ENCODE peak calls at places on chromosome X, in nine cellular contexts. R is left lung; Z is CD8-positive, alpha-beta T cell; W is heart left ventricle; N is mucosa of descending colon; T is activated B cell treated with CpG ODN at 0.5 μM for 24 hours; E is AG09309; G is cardiac muscle cell; A is GM10248. H is an unnamed sample.

GRCh38 chrX:57104406-57104805 is 16.9 kb downstream of the SPIN2B start:
- DNase-seq in A (no peak), N (no peak), E (no peak), G (no peak), Z (no peak), R (no peak), T (no peak), W (no peak), H (no peak)

GRCh38 chrX:17592117-17592516 is 145.2 kb upstream of the SCML1 start:
- DNase-seq in W (no peak), N (no peak), R (no peak), G (peak; percentile 27), T (no peak), E (no peak), A (no peak), Z (no peak), H (no peak)

GRCh38 chrX:21734175-21734574 is 23.7 kb downstream of the SMPX start:
- DNase-seq in Z (no peak), G (no peak), N (no peak), R (no peak), E (no peak), W (no peak), T (no peak), A (no peak), H (no peak)

GRCh38 chrX:31268359-31268758 is 196.5 kb upstream of the FTHL17 start:
- DNase-seq in Z (no peak), T (no peak), W (no peak), G (peak; percentile 40), A (no peak), R (no peak), E (no peak), N (no peak), H (no peak)

GRCh38 chrX:106728337-106728736 is 1.8 kb downstream of the RNF128 start:
- DNase-seq in N (no peak), W (no peak), A (no peak), E (no peak), T (no peak), R (no peak), Z (no peak), G (no peak), H (no peak)

GRCh38 chrX:68146054-68146453 is 287.2 kb downstream of the OPHN1 start:
- DNase-seq in T (no peak), W (no peak), E (peak; percentile 27), A (no peak), Z (no peak), G (peak; percentile 67), R (no peak), N (no peak), H (no peak)

GRCh38 chrX:13966071-13966850 is 63.4 kb downstream of the GEMIN8 start:
- DNase-seq in W (no peak), N (no peak), E (no peak), Z (no peak), G (peak; percentile 50), R (no peak), T (no peak), A (no peak), H (no peak)

GRCh38 chrX:41912922-41913321 is 10.4 kb downstream of the CASK start:
- DNase-seq in R (no peak), G (no peak), A (no peak), T (no peak), W (no peak), N (no peak), Z (no peak), E (no peak), H (no peak)

GRCh38 chrX:17242470-17242869 is 132.5 kb upstream of the NHS start:
- DNase-seq in T (no peak), G (peak; percentile 57), W (no peak), N (no peak), Z (peak; percentile 18), A (peak; percentile 33), R (no peak), E (peak; percentile 10), H (no peak)

GRCh38 chrX:120380699-120381098 is 18.8 kb downstream of the ATP1B4 start:
- DNase-seq in T (no peak), E (no peak), Z (peak; percentile 11), W (no peak), R (no peak), G (no peak), A (peak; percentile 9), N (no peak), H (peak; percentile 26)

GRCh38 chrX:51891821-51892551 is 1.4 kb upstream of the MAGED1 start:
- DNase-seq in W (peak; percentile 59), T (no peak), E (peak; percentile 81), G (peak; percentile 72), Z (no peak), N (no peak), A (no peak), R (no peak), H (peak; percentile 0)

GRCh38 chrX:150692837-150693781 is at the start of gene MTMR1:
- DNase-seq in E (no peak), R (peak; percentile 35), A (peak; percentile 67), T (peak; percentile 62), Z (peak; percentile 48), W (peak; percentile 42), N (peak; percentile 61), G (no peak), H (no peak)

GRCh38 chrX:129478516-129478915 is 44.8 kb downstream of the SMARCA1 start:
- DNase-seq in N (no peak), T (no peak), W (no peak), A (no peak), G (peak; percentile 58), Z (no peak), R (no peak), E (no peak), H (no peak)

GRCh38 chrX:26138043-26138442 is at the start of gene MAGEB18:
- DNase-seq in A (no peak), T (no peak), R (no peak), Z (no peak), W (no peak), N (no peak), G (no peak), E (no peak), H (no peak)

GRCh38 chrX:76148011-76148665 is 24.7 kb upstream of the PBDC1 start:
- DNase-seq in Z (no peak), E (no peak), G (peak; percentile 27), N (no peak), A (no peak), T (no peak), R (no peak), W (no peak), H (peak; percentile 15)

GRCh38 chrX:13650318-13650717 is 2.6 kb upstream of the TCEANC start:
- DNase-seq in N (no peak), E (no peak), R (no peak), A (no peak), G (no peak), T (no peak), Z (no peak), W (no peak), H (no peak)

GRCh38 chrX:133335027-133335426 is 80.3 kb downstream of the GPC4 start:
- DNase-seq in E (peak; percentile 8), Z (no peak), G (peak; percentile 36), W (no peak), T (no peak), R (no peak), A (no peak), N (no peak), H (peak; percentile 4)

GRCh38 chrX:27591938-27592337 is 1.8 kb downstream of the DCAF8L2 start:
- DNase-seq in E (no peak), N (no peak), A (no peak), Z (no peak), R (no peak), G (no peak), W (no peak), T (no peak), H (no peak)

GRCh38 chrX:12304261-12304660 is 166.0 kb downstream of the FRMPD4 start:
- DNase-seq in A (no peak), R (no peak), W (no peak), Z (no peak), E (peak; percentile 7), T (no peak), N (no peak), G (peak; percentile 60), H (no peak)

GRCh38 chrX:130994671-130995070 is 63.5 kb upstream of the ARHGAP36 start:
- DNase-seq in T (no peak), W (no peak), Z (no peak), R (no peak), E (no peak), G (peak; percentile 10), A (peak; percentile 10), N (no peak), H (peak; percentile 3)

GRCh38 chrX:49842603-49843002 is 13.5 kb downstream of the PAGE4 start:
- DNase-seq in T (no peak), G (no peak), E (no peak), A (no peak), Z (no peak), R (no peak), W (no peak), N (no peak), H (no peak)
- TF ChIP-seq CTCF in T (no peak), G (no peak), E (no peak), A (no peak), Z (no peak), R (no peak), W (no peak), N (no peak), H (no peak)

DNA sequence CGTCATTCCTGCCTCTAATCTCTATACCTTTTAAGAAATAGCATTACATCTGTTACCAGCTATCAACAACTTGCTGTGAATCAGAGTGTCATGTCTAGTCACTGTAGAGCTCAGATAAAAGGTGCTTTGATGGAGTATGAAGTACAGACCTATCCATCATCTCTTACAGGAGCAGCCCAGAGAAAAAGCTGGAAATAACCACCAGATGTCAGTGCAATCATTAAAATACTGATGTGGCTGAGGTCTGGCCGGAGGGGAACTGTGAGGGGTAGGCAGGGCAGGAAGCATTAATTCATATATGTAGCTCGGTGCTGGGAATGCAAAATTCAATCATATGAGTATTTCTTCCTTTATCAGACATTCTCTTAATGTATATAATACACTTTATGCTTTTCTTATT is 100.6 kb downstream of the AKAP4 start:
- DNase-seq in G (no peak), A (no peak), W (no peak), T (no peak), E (no peak), Z (no peak), N (no peak), R (no peak), H (no peak)
- TF ChIP-seq CTCF in G (peak; percentile 16), A (peak; percentile 23), W (peak; percentile 27), T (no peak), E (peak; percentile 20), Z (no peak), N (no peak), R (no peak), H (no peak)

GRCh38 chrX:113260474-113260873 is 419.8 kb upstream of the AMOT start:
- DNase-seq in R (no peak), N (no peak), T (no peak), A (no peak), Z (no peak), G (peak; percentile 3), W (no peak), E (no peak), H (no peak)
- TF ChIP-seq CTCF in R (no peak), N (no peak), T (no peak), A (no peak), Z (no peak), G (no peak), W (no peak), E (peak; percentile 2), H (no peak)

GRCh38 chrX:9180623-9181022 is 146.7 kb upstream of the FAM9B start:
- DNase-seq in N (no peak), W (no peak), R (no peak), A (no peak), T (no peak), G (no peak), E (no peak), Z (no peak), H (no peak)
- TF ChIP-seq CTCF in N (no peak), W (no peak), R (no peak), A (no peak), T (no peak), G (no peak), E (no peak), Z (no peak), H (no peak)